ENCODE peak calls at places on chromosomes 16 and 17, in six cellular contexts. V, T, L, M, I and U are unnamed samples.
A peak's percentile ranks its signal among the peaks of the same experiment; 100 is the strongest.

GRCh38 chr17:17648762-17649161 is 32.5 kb upstream of the RAI1 start:
- DNase-seq in V (no peak), T (no peak), L (no peak), M (no peak), I (no peak), U (no peak)

GRCh38 chr17:34580685-34581445 is 1.5 kb downstream of the TMEM132E start:
- DNase-seq in V (no peak), T (peak; percentile 25), L (no peak), M (no peak), I (no peak), U (no peak)

GRCh38 chr17:7479139-7479388 is 367 bp downstream of the ZBTB4 start:
- DNase-seq in V (no peak), T (no peak), L (no peak), M (no peak), I (no peak), U (no peak)

GRCh38 chr16:57536306-57537193 is at the start of gene CCDC102A:
- DNase-seq in V (no peak), T (peak; percentile 67), L (peak; percentile 85), M (no peak), I (no peak), U (peak; percentile 29)

GRCh38 chr17:36133629-36134259 is 30.1 kb downstream of the CCL4 start:
- DNase-seq in V (peak; percentile 83), T (no peak), L (no peak), M (no peak), I (peak; percentile 61), U (peak; percentile 24)

GRCh38 chr17:15249487-15249886 is 15.6 kb downstream of the PMP22 start:
- DNase-seq in V (no peak), T (no peak), L (no peak), M (no peak), I (no peak), U (no peak)

GRCh38 chr16:52548261-52549010 is 1.5 kb upstream of the TOX3 start:
- DNase-seq in V (no peak), T (no peak), L (no peak), M (no peak), I (no peak), U (no peak)

GRCh38 chr16:81502396-81503060 is 57.9 kb downstream of the CMIP start:
- DNase-seq in V (no peak), T (no peak), L (no peak), M (no peak), I (no peak), U (no peak)

GRCh38 chr17:19470529-19471261 is 59.7 kb downstream of the RNF112 start:
- DNase-seq in V (no peak), T (no peak), L (no peak), M (no peak), I (no peak), U (no peak)

GRCh38 chr17:78716814-78717393 is 65.2 kb downstream of the CYTH1 start:
- DNase-seq in V (peak; percentile 48), T (no peak), L (no peak), M (peak; percentile 70), I (peak; percentile 65), U (peak; percentile 88)

GRCh38 chr17:59848778-59849177 is 44.0 kb downstream of the TUBD1 start:
- DNase-seq in V (no peak), T (no peak), L (peak; percentile 91), M (peak; percentile 65), I (peak; percentile 60), U (no peak)

GRCh38 chr16:56874800-56875199 is 9.8 kb downstream of the SLC12A3 start:
- DNase-seq in V (no peak), T (no peak), L (no peak), M (no peak), I (no peak), U (no peak)

GRCh38 chr17:14557482-14557881 is 256.6 kb downstream of the HS3ST3B1 start:
- DNase-seq in V (no peak), T (no peak), L (peak; percentile 67), M (no peak), I (no peak), U (no peak)

GRCh38 chr17:29788045-29788444 is 142.0 kb downstream of the SSH2 start:
- DNase-seq in V (no peak), T (no peak), L (no peak), M (no peak), I (peak; percentile 12), U (no peak)

GRCh38 chr17:81334419-81334896 is 39.4 kb upstream of the SLC38A10 start:
- DNase-seq in V (no peak), T (no peak), L (no peak), M (no peak), I (no peak), U (no peak)

GRCh38 chr16:3097266-3097665 is 1.8 kb downstream of the ZSCAN10 start:
- DNase-seq in V (no peak), T (no peak), L (no peak), M (no peak), I (no peak), U (no peak)

GRCh38 chr16:51753382-51753781 is 602.3 kb upstream of the SALL1 start:
- DNase-seq in V (no peak), T (no peak), L (no peak), M (no peak), I (no peak), U (no peak)

GRCh38 chr17:10285896-10286295 is 86.9 kb downstream of the MYH13 start:
- DNase-seq in V (peak; percentile 47), T (no peak), L (no peak), M (no peak), I (no peak), U (no peak)

GRCh38 chr16:71885261-71885650 is 1.3 kb upstream of the ZNF821 start:
- DNase-seq in V (no peak), T (no peak), L (peak; percentile 55), M (no peak), I (peak; percentile 20), U (no peak)

GRCh38 chr17:21279582-21279981 is 4.9 kb upstream of the MAP2K3 start:
- DNase-seq in V (no peak), T (no peak), L (no peak), M (no peak), I (no peak), U (no peak)

GRCh38 chr16:63287411-63287810 is 1251.2 kb upstream of the CDH8 start:
- DNase-seq in V (no peak), T (no peak), L (no peak), M (no peak), I (no peak), U (no peak)

GRCh38 chr17:59846391-59847165 is 46.2 kb downstream of the TUBD1 start:
- DNase-seq in V (no peak), T (no peak), L (no peak), M (peak; percentile 64), I (peak; percentile 75), U (peak; percentile 48)

GRCh38 chr16:81626181-81626674 is 152.9 kb upstream of the PLCG2 start:
- DNase-seq in V (no peak), T (no peak), L (no peak), M (no peak), I (no peak), U (no peak)

GRCh38 chr17:6099492-6099891 is 29.3 kb downstream of the WSCD1 start:
- DNase-seq in V (no peak), T (no peak), L (no peak), M (no peak), I (no peak), U (no peak)

GRCh38 chr17:32265192-32265895 is at the start of gene RHBDL3:
- DNase-seq in V (no peak), T (peak; percentile 35), L (no peak), M (no peak), I (no peak), U (no peak)

GRCh38 chr16:81140930-81141780 is 45.0 kb upstream of the GCSH start:
- DNase-seq in V (no peak), T (peak; percentile 35), L (peak; percentile 18), M (peak; percentile 60), I (no peak), U (peak; percentile 28)

GRCh38 chr16:68146583-68146982 is 61.4 kb downstream of the NFATC3 start:
- DNase-seq in V (no peak), T (peak; percentile 15), L (peak; percentile 13), M (no peak), I (peak; percentile 51), U (no peak)

GRCh38 chr17:21425736-21426135 is 49.6 kb downstream of the KCNJ12 start:
- DNase-seq in V (no peak), T (no peak), L (no peak), M (no peak), I (no peak), U (no peak)

GRCh38 chr17:58200024-58200633 is 7.6 kb downstream of the EPX start:
- DNase-seq in V (peak; percentile 61), T (peak; percentile 74), L (peak; percentile 66), M (peak; percentile 50), I (peak; percentile 50), U (peak; percentile 92)

GRCh38 chr17:50155115-50155819 is 4.8 kb upstream of the PPP1R9B start:
- DNase-seq in V (no peak), T (no peak), L (peak; percentile 42), M (no peak), I (no peak), U (no peak)

GRCh38 chr17:14331200-14331981 is 30.5 kb downstream of the HS3ST3B1 start:
- DNase-seq in V (no peak), T (no peak), L (no peak), M (no peak), I (no peak), U (no peak)

GRCh38 chr17:62981933-62982332 is 15.9 kb downstream of the TANC2 start:
- DNase-seq in V (no peak), T (no peak), L (no peak), M (no peak), I (no peak), U (no peak)

GRCh38 chr16:4217246-4218131 is 24.4 kb downstream of the SRL start:
- DNase-seq in V (no peak), T (peak; percentile 73), L (no peak), M (no peak), I (no peak), U (no peak)

GRCh38 chr17:51391992-51392654 is 131.8 kb downstream of the UTP18 start:
- DNase-seq in V (no peak), T (no peak), L (no peak), M (peak; percentile 36), I (no peak), U (no peak)

GRCh38 chr17:67582632-67583230 is 135.0 kb upstream of the NOL11 start:
- DNase-seq in V (no peak), T (no peak), L (peak; percentile 8), M (peak; percentile 75), I (peak; percentile 87), U (no peak)

GRCh38 chr16:18983565-18984424 is at the start of gene TMC7:
- DNase-seq in V (peak; percentile 51), T (peak; percentile 90), L (peak; percentile 28), M (peak; percentile 99), I (peak; percentile 89), U (peak; percentile 81)